ENCODE peak calls at places on chromosomes 2 and 18, in six cellular contexts. Q is ovary, L is cardiac muscle cell, S is prostate gland, C is PC-3, G is HepG2. B is an unnamed sample.
A peak's percentile ranks its signal among the peaks of the same experiment; 100 is the strongest.

GRCh38 chr18:8661754-8662573 is 43.4 kb upstream of the MTCL1 start:
- DNase-seq in Q (no peak), L (peak; percentile 52), S (no peak), C (peak; percentile 53), G (no peak), B (no peak)

GRCh38 chr2:96522304-96523203 is 14.0 kb upstream of the ARID5A start:
- DNase-seq in Q (no peak), L (no peak), S (no peak), C (no peak), G (no peak), B (no peak)

GRCh38 chr2:42045956-42046748 is 1.7 kb upstream of the PKDCC start:
- DNase-seq in Q (peak; percentile 56), L (peak; percentile 33), S (no peak), C (no peak), G (no peak), B (no peak)

GRCh38 chr2:118650327-118650726 is 197.1 kb downstream of the EN1 start:
- DNase-seq in Q (no peak), L (no peak), S (no peak), C (no peak), G (no peak), B (no peak)

GRCh38 chr2:233025706-233026105 is 6.8 kb upstream of the NEU2 start:
- DNase-seq in Q (no peak), L (peak; percentile 40), S (no peak), C (no peak), G (no peak), B (no peak)

GRCh38 chr18:5021558-5021957 is 175.5 kb downstream of the AKAIN1 start:
- DNase-seq in Q (no peak), L (no peak), S (no peak), C (no peak), G (no peak), B (no peak)

GRCh38 chr2:214808961-214809750 is at the start of gene BARD1:
- DNase-seq in Q (peak; percentile 45), L (peak; percentile 60), S (peak; percentile 46), C (peak; percentile 56), G (peak; percentile 40), B (peak; percentile 58)

GRCh38 chr2:241808051-241808450 is 942 bp upstream of the NEU4 start:
- DNase-seq in Q (peak; percentile 43), L (peak; percentile 13), S (no peak), C (no peak), G (peak; percentile 67), B (no peak)

GRCh38 chr2:220904015-220904414 is 668.1 kb downstream of the EPHA4 start:
- DNase-seq in Q (no peak), L (no peak), S (no peak), C (no peak), G (no peak), B (no peak)

DNA sequence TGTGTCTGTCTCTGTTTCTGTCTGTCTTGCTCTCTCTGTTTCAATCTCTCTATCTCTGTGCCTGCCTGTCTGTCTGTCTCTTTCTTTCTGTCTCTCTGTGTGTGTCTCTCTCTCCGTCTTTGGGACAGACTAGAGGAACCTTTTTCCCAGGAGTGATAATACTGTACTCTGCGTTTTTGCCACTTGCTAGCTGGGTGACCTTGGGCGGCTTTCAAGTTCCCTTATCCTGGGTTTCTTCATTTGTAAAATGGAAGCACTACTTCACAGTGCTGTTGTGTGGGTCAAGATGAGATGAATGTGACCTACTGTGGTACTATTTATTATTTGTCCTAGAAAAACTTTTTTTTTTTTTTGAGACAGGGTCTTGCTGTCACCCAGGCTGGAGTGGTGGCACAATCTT is 42.4 kb downstream of the HPCAL1 start:
- DNase-seq in Q (no peak), L (no peak), S (no peak), C (no peak), G (no peak), B (no peak)
- H3K4me1 ChIP-seq in Q (no peaks in the 10 kb centered on the region), L (no peaks in the 10 kb centered on the region), S (no peaks in the 10 kb centered on the region), C (peaks cover 16% of the 10 kb centered on the region), G (peaks cover 18% of the 10 kb centered on the region), B (no peaks in the 10 kb centered on the region)

GRCh38 chr2:26399781-26400376 is 1.8 kb upstream of the DRC1 start:
- DNase-seq in Q (no peak), L (no peak), S (no peak), C (no peak), G (no peak), B (no peak)

GRCh38 chr2:26407517-26407916 is 5.8 kb downstream of the DRC1 start:
- DNase-seq in Q (no peak), L (no peak), S (no peak), C (no peak), G (no peak), B (no peak)

GRCh38 chr2:26396734-26397298 is 4.9 kb upstream of the DRC1 start:
- DNase-seq in Q (no peak), L (no peak), S (no peak), C (no peak), G (no peak), B (no peak)

GRCh38 chr2:26400723-26401122 is 997 bp upstream of the DRC1 start:
- DNase-seq in Q (no peak), L (no peak), S (no peak), C (no peak), G (no peak), B (no peak)

DNA sequence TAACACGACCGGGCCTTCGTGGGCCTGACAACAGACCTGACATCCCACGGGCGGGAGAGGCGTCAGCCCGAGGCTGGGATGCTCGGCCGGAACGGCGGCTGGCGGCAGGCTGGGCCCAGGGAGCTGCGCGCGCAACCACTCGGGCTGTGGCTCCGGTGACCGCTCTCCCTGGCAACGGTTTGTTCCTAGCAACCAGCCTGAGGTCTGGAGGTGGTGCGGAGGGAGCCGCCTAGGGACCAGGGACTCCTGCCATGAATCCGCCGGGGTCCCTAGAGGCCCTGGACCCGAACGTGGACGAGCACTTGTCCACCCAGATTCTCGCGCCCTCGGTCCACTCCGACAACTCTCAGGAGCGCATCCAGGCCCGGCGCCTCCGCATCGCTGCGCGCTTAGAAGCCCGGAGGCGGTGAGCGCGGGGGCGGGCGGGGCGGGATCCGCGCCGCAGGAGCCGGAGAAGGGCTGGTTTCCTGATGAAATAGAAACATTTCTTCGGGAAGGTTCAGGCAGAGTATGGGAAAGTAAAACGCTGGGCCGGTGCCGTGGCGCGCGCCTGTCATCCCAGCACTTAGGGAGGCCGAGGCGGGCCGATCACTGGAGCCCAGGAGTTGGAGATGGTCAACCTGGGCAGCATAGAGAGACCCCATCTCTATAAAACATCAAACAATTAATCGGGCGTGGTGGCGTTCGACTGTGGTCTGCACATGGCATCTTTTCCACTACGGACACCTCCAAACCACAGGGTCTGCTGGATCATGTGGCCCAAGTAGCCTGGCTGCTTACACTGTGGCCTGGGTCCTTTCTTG is at the start of gene DRC1:
- DNase-seq in Q (peak; percentile 17), L (peak; percentile 88), S (no peak), C (no peak), G (no peak), B (peak; percentile 52)
- TF ChIP-seq CTCF in Q (no peak), L (no peak), S (no peak), C (no peak), G (no peak), B (no peak)

GRCh38 chr2:28101892-28102291 is 211.4 kb downstream of the BABAM2 start:
- DNase-seq in Q (no peak), L (peak; percentile 38), S (no peak), C (no peak), G (no peak), B (no peak)
- H3K4me3 ChIP-seq in Q (no peak overlapping the region), L (no peak overlapping the region), S (no peak overlapping the region), C (no peak overlapping the region), G (no peak overlapping the region), B (no peak overlapping the region)

DNA sequence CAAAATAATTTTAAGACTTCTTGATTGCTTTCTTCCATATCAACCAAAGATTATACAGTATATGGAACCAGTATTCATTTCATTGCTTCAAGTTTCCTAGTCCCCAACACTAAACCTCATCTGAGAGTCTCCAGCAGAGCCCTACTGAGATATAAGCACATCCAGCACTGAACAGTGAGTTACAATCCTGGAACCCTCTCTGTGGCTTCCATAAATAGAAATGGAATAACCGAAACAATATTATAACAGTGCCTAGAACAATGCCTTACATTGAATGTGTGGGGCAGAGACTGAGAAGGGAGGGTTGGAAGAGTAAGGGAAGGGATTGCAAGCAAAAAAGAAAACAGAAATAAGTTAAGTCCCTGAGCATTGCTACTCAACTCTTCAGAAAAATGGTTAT is 18.9 kb downstream of the AAK1 start:
- DNase-seq in Q (no peak), L (no peak), S (no peak), C (no peak), G (no peak), B (no peak)
- H3K4me1 ChIP-seq in Q (peaks cover 1% of the 10 kb centered on the region), L (peaks cover 35% of the 10 kb centered on the region), S (peaks cover 3% of the 10 kb centered on the region), C (peaks cover 7% of the 10 kb centered on the region), G (peaks cover 16% of the 10 kb centered on the region), B (peaks cover 33% of the 10 kb centered on the region)

GRCh38 chr18:293557-293956 is 25.7 kb upstream of the THOC1 start:
- DNase-seq in Q (no peak), L (peak; percentile 68), S (no peak), C (no peak), G (no peak), B (no peak)
- TF ChIP-seq CTCF in Q (no peak), L (peak; percentile 24), S (no peak), C (no peak), G (no peak), B (no peak)

DNA sequence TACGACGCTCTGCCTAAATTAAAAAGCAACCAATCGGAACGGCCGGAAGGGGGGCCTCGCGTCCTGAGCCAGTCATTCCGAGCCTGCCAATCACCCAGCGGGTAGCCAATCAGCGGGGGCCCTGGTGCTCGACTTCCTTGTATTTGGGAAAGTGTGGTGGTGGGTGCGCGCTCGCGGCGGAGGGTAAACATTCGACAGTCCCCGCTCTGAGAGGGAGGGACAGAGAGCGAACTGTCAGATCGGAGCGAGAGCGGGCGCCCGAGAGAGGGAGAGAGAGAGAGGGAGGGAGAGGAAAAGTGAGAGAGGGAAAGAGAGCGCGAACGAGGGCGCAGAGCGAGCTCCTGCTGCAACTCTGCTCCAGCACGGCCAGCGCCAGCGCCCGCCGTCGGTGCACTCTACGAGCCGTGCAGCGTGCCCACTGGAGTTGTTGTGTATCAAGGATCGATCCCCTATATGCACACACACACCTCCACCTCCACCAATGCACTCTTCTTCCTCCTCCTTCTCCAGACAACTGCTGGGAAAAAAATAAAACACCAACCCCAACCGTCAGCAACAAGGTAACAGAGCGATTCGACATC is at the start of gene POU3F3:
- DNase-seq in Q (peak; percentile 79), L (peak; percentile 23), S (no peak), C (no peak), G (no peak), B (peak; percentile 66)
- H3K4me3 ChIP-seq in Q (peak within 1 kb of the TSS; percentile 25), L (peak within 1 kb of the TSS; percentile 17), S (no peak within 1 kb of the TSS), C (peak within 1 kb of the TSS; percentile 54), G (no peak within 1 kb of the TSS), B (no peak within 1 kb of the TSS)